ENCODE peak calls at places on chromosomes 12 and 14, in four cellular contexts. One of them, this sample, is unnamed.

GRCh38 chr12:80576641-80577418 is 130.6 kb upstream of the MYF6 start:
- DNase-seq in GM12878: no peak
- DNase-seq in K562: no peak
- DNase-seq in HepG2: no peak
- DNase-seq in this sample: no peak

GRCh38 chr14:85572021-85572420 is 42.1 kb downstream of the FLRT2 start:
- DNase-seq in GM12878: no peak
- DNase-seq in K562: no peak
- DNase-seq in HepG2: no peak
- DNase-seq in this sample: no peak

GRCh38 chr12:108613548-108613947 is 15.7 kb upstream of the TMEM119 start:
- DNase-seq in K562: no peak
- DNase-seq in GM12878: no peak
- DNase-seq in HepG2: no peak
- DNase-seq in this sample: no peak

GRCh38 chr12:25263594-25263993 is 12.9 kb upstream of the KRAS start:
- DNase-seq in HepG2: no peak
- DNase-seq in GM12878: no peak
- DNase-seq in K562: no peak
- DNase-seq in this sample: no peak

GRCh38 chr14:94355191-94355794 is 32.2 kb upstream of the SERPINA6 start:
- DNase-seq in GM12878: no peak
- DNase-seq in K562: no peak
- DNase-seq in HepG2: peak; percentile 85
- DNase-seq in this sample: peak; percentile 69

GRCh38 chr14:42110167-42110566 is 503.5 kb downstream of the LRFN5 start:
- DNase-seq in K562: no peak
- DNase-seq in GM12878: no peak
- DNase-seq in HepG2: peak; percentile 27
- DNase-seq in this sample: no peak

GRCh38 chr14:49464885-49465284 is 121.3 kb downstream of the RPS29 start:
- DNase-seq in HepG2: peak; percentile 6
- DNase-seq in GM12878: no peak
- DNase-seq in K562: no peak
- DNase-seq in this sample: peak; percentile 47

GRCh38 chr14:102606296-102606695 is 13.8 kb downstream of the RCOR1 start:
- DNase-seq in K562: no peak
- DNase-seq in HepG2: no peak
- DNase-seq in GM12878: peak; percentile 68
- DNase-seq in this sample: no peak

GRCh38 chr12:87599459-87599858 is 429.7 kb downstream of the C12orf50 start:
- DNase-seq in K562: no peak
- DNase-seq in GM12878: no peak
- DNase-seq in HepG2: no peak
- DNase-seq in this sample: no peak

GRCh38 chr14:92963301-92964123 is 40.6 kb downstream of the CHGA start:
- DNase-seq in HepG2: peak; percentile 43
- DNase-seq in GM12878: no peak
- DNase-seq in K562: no peak
- DNase-seq in this sample: no peak

GRCh38 chr12:115155665-115156645 is 472.0 kb upstream of the TBX3 start:
- DNase-seq in HepG2: no peak
- DNase-seq in K562: no peak
- DNase-seq in GM12878: no peak
- DNase-seq in this sample: no peak

GRCh38 chr12:27524839-27525238 is 833 bp downstream of the PPFIBP1 start:
- DNase-seq in K562: no peak
- DNase-seq in HepG2: no peak
- DNase-seq in GM12878: no peak
- DNase-seq in this sample: no peak

GRCh38 chr14:104082807-104083206 is 2.7 kb upstream of the ASPG start:
- DNase-seq in K562: no peak
- DNase-seq in HepG2: no peak
- DNase-seq in GM12878: no peak
- DNase-seq in this sample: no peak

GRCh38 chr12:8860165-8860961 is 37.9 kb downstream of the A2ML1 start:
- DNase-seq in HepG2: peak; percentile 37
- DNase-seq in K562: peak; percentile 37
- DNase-seq in GM12878: no peak
- DNase-seq in this sample: peak; percentile 64

GRCh38 chr12:108495823-108496579 is 19.1 kb upstream of the FICD start:
- DNase-seq in K562: no peak
- DNase-seq in HepG2: no peak
- DNase-seq in GM12878: no peak
- DNase-seq in this sample: no peak

GRCh38 chr12:19236656-19237055 is 107.1 kb downstream of the PLEKHA5 start:
- DNase-seq in HepG2: no peak
- DNase-seq in GM12878: no peak
- DNase-seq in K562: no peak
- DNase-seq in this sample: no peak

GRCh38 chr14:51743588-51744000 is 91.9 kb downstream of the FRMD6 start:
- DNase-seq in GM12878: no peak
- DNase-seq in HepG2: no peak
- DNase-seq in K562: no peak
- DNase-seq in this sample: no peak

GRCh38 chr14:81990312-81990761 is 456.7 kb upstream of the SEL1L start:
- DNase-seq in HepG2: peak; percentile 33
- DNase-seq in GM12878: peak; percentile 16
- DNase-seq in K562: peak; percentile 12
- DNase-seq in this sample: peak; percentile 46

GRCh38 chr12:1306096-1306495 is 288.3 kb downstream of the FBXL14 start:
- DNase-seq in GM12878: no peak
- DNase-seq in HepG2: no peak
- DNase-seq in K562: no peak
- DNase-seq in this sample: no peak

GRCh38 chr12:1306817-1307216 is 287.6 kb downstream of the FBXL14 start:
- DNase-seq in GM12878: no peak
- DNase-seq in HepG2: no peak
- DNase-seq in K562: no peak
- DNase-seq in this sample: no peak

GRCh38 chr12:1307796-1308195 is 286.6 kb downstream of the FBXL14 start:
- DNase-seq in GM12878: no peak
- DNase-seq in K562: no peak
- DNase-seq in HepG2: no peak
- DNase-seq in this sample: no peak

GRCh38 chr12:1302471-1302870 is 291.9 kb downstream of the FBXL14 start:
- DNase-seq in HepG2: no peak
- DNase-seq in K562: no peak
- DNase-seq in GM12878: no peak
- DNase-seq in this sample: no peak

GRCh38 chr12:1305063-1305434 is 289.3 kb downstream of the FBXL14 start:
- DNase-seq in K562: no peak
- DNase-seq in HepG2: no peak
- DNase-seq in GM12878: no peak
- DNase-seq in this sample: no peak
- TF ChIP-seq MAX in K562: no peak
- TF ChIP-seq MAX in HepG2: no peak
- TF ChIP-seq MAX in GM12878: no peak
- TF ChIP-seq MAX in this sample: no peak

DNA sequence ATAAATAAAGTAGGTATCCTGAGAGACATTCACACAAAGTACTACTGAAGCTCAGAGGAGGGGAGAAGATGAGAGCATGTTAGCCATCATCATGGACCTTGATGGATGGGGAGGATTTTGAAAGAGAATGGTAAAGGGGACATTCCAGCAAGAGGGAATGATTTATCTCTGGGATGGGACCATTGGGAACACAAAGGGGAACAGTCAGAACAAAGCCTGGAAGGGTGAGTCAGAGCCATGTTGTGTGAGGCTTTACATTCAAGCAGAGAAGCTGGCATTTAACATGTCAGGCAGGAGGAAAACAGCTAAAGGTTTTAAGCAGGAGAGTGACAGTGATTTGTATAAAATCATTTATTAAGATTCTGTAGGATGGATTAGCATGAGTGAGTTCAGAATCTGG is 174.6 kb downstream of the SYT10 start:
- DNase-seq in K562: no peak
- DNase-seq in GM12878: no peak
- DNase-seq in HepG2: no peak
- DNase-seq in this sample: no peak
- TF ChIP-seq ETV6 in K562: no peak
- TF ChIP-seq ETV6 in GM12878: no peak
- TF ChIP-seq ETV6 in HepG2: no peak
- TF ChIP-seq ETV6 in this sample: no peak

GRCh38 chr12:69024907-69025306 is 91.9 kb upstream of the CPM start:
- DNase-seq in GM12878: no peak
- DNase-seq in HepG2: no peak
- DNase-seq in K562: no peak
- DNase-seq in this sample: no peak

GRCh38 chr12:69024413-69024812 is 91.4 kb upstream of the CPM start:
- DNase-seq in HepG2: no peak
- DNase-seq in GM12878: no peak
- DNase-seq in K562: no peak
- DNase-seq in this sample: no peak

GRCh38 chr12:69026341-69026740 is 93.4 kb upstream of the CPM start:
- DNase-seq in K562: no peak
- DNase-seq in HepG2: no peak
- DNase-seq in GM12878: no peak
- DNase-seq in this sample: no peak

GRCh38 chr12:69022674-69023073 is 89.7 kb upstream of the CPM start:
- DNase-seq in HepG2: no peak
- DNase-seq in GM12878: no peak
- DNase-seq in K562: no peak
- DNase-seq in this sample: no peak

GRCh38 chr12:69023840-69024239 is 90.9 kb upstream of the CPM start:
- DNase-seq in HepG2: no peak
- DNase-seq in GM12878: no peak
- DNase-seq in K562: no peak
- DNase-seq in this sample: no peak
- TF ChIP-seq MAX in HepG2: no peak
- TF ChIP-seq MAX in GM12878: no peak
- TF ChIP-seq MAX in K562: no peak
- TF ChIP-seq MAX in this sample: no peak

GRCh38 chr12:5514545-5514944 is 82.6 kb downstream of the NTF3 start:
- DNase-seq in HepG2: no peak
- DNase-seq in GM12878: no peak
- DNase-seq in K562: no peak
- DNase-seq in this sample: no peak
- TF ChIP-seq ETV6 in HepG2: no peak
- TF ChIP-seq ETV6 in GM12878: no peak
- TF ChIP-seq ETV6 in K562: no peak
- TF ChIP-seq ETV6 in this sample: no peak

GRCh38 chr14:100709252-100709955 is 17.3 kb upstream of the DLK1 start:
- DNase-seq in HepG2: no peak
- DNase-seq in K562: no peak
- DNase-seq in GM12878: no peak
- DNase-seq in this sample: peak; percentile 67
- TF ChIP-seq MAX in HepG2: no peak
- TF ChIP-seq MAX in K562: no peak
- TF ChIP-seq MAX in GM12878: no peak
- TF ChIP-seq MAX in this sample: no peak

GRCh38 chr14:30607156-30607780 is 14.9 kb upstream of the SCFD1 start:
- DNase-seq in GM12878: no peak
- DNase-seq in HepG2: no peak
- DNase-seq in K562: no peak
- DNase-seq in this sample: no peak
- TF ChIP-seq ETV6 in GM12878: no peak
- TF ChIP-seq ETV6 in HepG2: no peak
- TF ChIP-seq ETV6 in K562: no peak
- TF ChIP-seq ETV6 in this sample: no peak

GRCh38 chr14:100619382-100620305 is 32.4 kb upstream of the BEGAIN start:
- DNase-seq in GM12878: no peak
- DNase-seq in K562: no peak
- DNase-seq in HepG2: no peak
- DNase-seq in this sample: peak; percentile 5
- TF ChIP-seq MAX in GM12878: no peak
- TF ChIP-seq MAX in K562: no peak
- TF ChIP-seq MAX in HepG2: no peak
- TF ChIP-seq MAX in this sample: no peak

DNA sequence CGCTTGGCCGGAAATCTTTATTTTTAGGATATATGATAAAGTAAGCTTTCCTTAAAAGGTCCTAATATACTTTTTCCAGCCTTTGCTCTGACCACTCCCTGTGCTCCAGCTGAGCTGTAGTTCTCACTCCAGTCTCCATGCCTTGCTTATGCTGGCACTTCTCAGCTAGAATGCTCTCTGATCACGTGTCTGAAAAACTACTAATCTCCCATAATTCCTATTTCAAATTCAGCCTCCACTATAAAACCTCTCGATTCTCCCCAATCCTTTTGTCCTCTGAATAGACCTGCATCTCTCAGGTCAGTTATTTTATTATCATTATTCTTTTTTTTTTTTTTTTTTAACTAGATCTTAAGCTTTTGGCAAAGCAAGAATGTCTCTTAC is 3.7 kb downstream of the BIN2 start:
- DNase-seq in K562: no peak
- DNase-seq in HepG2: no peak
- DNase-seq in GM12878: no peak
- DNase-seq in this sample: no peak
- TF ChIP-seq ETV6 in K562: no peak
- TF ChIP-seq ETV6 in HepG2: no peak
- TF ChIP-seq ETV6 in GM12878: no peak
- TF ChIP-seq ETV6 in this sample: no peak